ENCODE peak calls at places on chromosomes 16 and 17, in nine cellular contexts. E is kidney tubule cell, G is progenitor cell of endocrine pancreas, T is hypothalamus, K is posterior cingulate gyrus, P is Calu3, W is activated T-cell treated with anti-CD3 and anti-CD28 coated beads for 1 hour, C is nephron progenitor cell, J is heart left ventricle. R is an unnamed sample.

GRCh38 chr16:56841233-56841632 is 23.8 kb upstream of the SLC12A3 start:
- DNase-seq in E (no peak), G (no peak), T (no peak), K (no peak), P (no peak), W (no peak), C (no peak), J (no peak), R (no peak)

GRCh38 chr17:38724337-38724988 is 5.7 kb upstream of the CISD3 start:
- DNase-seq in E (no peak), G (no peak), T (peak), K (peak), P (no peak), W (no peak), C (no peak), J (peak), R (no peak)

GRCh38 chr16:15811778-15812750 is 44.8 kb downstream of the MYH11 start:
- DNase-seq in E (no peak), G (no peak), T (no peak), K (no peak), P (peak), W (no peak), C (no peak), J (no peak), R (no peak)

GRCh38 chr17:57976594-57976993 is 11.5 kb downstream of the VEZF1 start:
- DNase-seq in E (no peak), G (no peak), T (no peak), K (no peak), P (no peak), W (no peak), C (no peak), J (no peak), R (no peak)

GRCh38 chr16:19008245-19008644 is 24.5 kb downstream of the TMC7 start:
- DNase-seq in E (peak), G (no peak), T (no peak), K (no peak), P (no peak), W (no peak), C (no peak), J (no peak), R (no peak)

GRCh38 chr16:69522732-69523404 is 42.9 kb upstream of the NFAT5 start:
- DNase-seq in E (no peak), G (no peak), T (no peak), K (no peak), P (no peak), W (no peak), C (no peak), J (no peak), R (no peak)

GRCh38 chr17:50979524-50979927 is 113.4 kb upstream of the TOB1 start:
- DNase-seq in E (no peak), G (no peak), T (no peak), K (no peak), P (no peak), W (no peak), C (no peak), J (no peak), R (no peak)

GRCh38 chr16:82414476-82414875 is 212.3 kb upstream of the CDH13 start:
- DNase-seq in E (no peak), G (no peak), T (no peak), K (no peak), P (no peak), W (no peak), C (no peak), J (no peak), R (no peak)

GRCh38 chr16:84643180-84643583 is 5.1 kb upstream of the KLHL36 start:
- DNase-seq in E (peak), G (no peak), T (no peak), K (no peak), P (no peak), W (no peak), C (no peak), J (peak), R (no peak)

GRCh38 chr17:38730526-38731379 is 612 bp downstream of the CISD3 start:
- DNase-seq in E (peak), G (no peak), T (peak), K (no peak), P (peak), W (no peak), C (peak), J (peak), R (no peak)